ENCODE peak calls at places on chromosomes 2 and 18, in nine cellular contexts. A is BJ; V is H7; Q is activated T-helper 9 cell treated with anti-CD3 and anti-CD28 coated beads, Interleukin-2, amount 50 U/mL, for 16 hours; S is Calu3; N is MV-4-11; Z is Kasumi-1; T is stimulated activated CD4-positive, alpha-beta T cell treated with anti-CD3 and anti-CD28 coated beads, Interleukin-15, amount 100 ng/mL, for 24 hours; H is activated T-cell treated with anti-CD3 and anti-CD28 coated beads, Interleukin-2, amount 50 U/mL, for 72 hours. U is an unnamed sample.

GRCh38 chr2:44197806-44198205 is 29.1 kb downstream of the PPM1B start:
- DNase-seq in Q (no peak), T (no peak), A (no peak), S (no peak), H (no peak), N (no peak), V (no peak), Z (no peak), U (no peak)

GRCh38 chr2:85001595-85001994 is 30.6 kb downstream of the KCMF1 start:
- DNase-seq in S (no peak), Q (no peak), V (no peak), H (no peak), T (no peak), N (no peak), A (no peak), Z (no peak), U (no peak)

GRCh38 chr2:127431408-127432023 is 13.3 kb downstream of the PROC start:
- DNase-seq in A (no peak), V (no peak), N (no peak), S (no peak), Z (no peak), T (no peak), Q (no peak), H (no peak), U (no peak)

GRCh38 chr2:241559489-241560180 is 1.1 kb downstream of the BOK start:
- DNase-seq in T (peak), Z (no peak), V (peak), Q (no peak), H (no peak), N (no peak), S (peak), A (no peak), U (peak)

GRCh38 chr2:168156661-168157060 is 90.7 kb downstream of the STK39 start:
- DNase-seq in Z (no peak), V (no peak), N (no peak), A (peak), Q (no peak), S (no peak), T (no peak), H (no peak), U (no peak)

GRCh38 chr2:159798376-159798724 is 342 bp upstream of the CD302 start:
- DNase-seq in Z (no peak), H (no peak), Q (no peak), T (no peak), S (no peak), A (no peak), V (no peak), N (no peak), U (no peak)

GRCh38 chr18:48590678-48591077 is 51.8 kb downstream of the CTIF start:
- DNase-seq in Q (no peak), A (peak), N (no peak), S (no peak), H (no peak), T (no peak), V (no peak), Z (no peak), U (no peak)

GRCh38 chr18:59783138-59783537 is 85.9 kb upstream of the CCBE1 start:
- DNase-seq in V (peak), H (peak), S (peak), Q (no peak), Z (peak), N (no peak), A (no peak), T (peak), U (no peak)

GRCh38 chr2:45134726-45135125 is 125.5 kb upstream of the SIX2 start:
- DNase-seq in S (no peak), T (no peak), N (peak), H (no peak), A (no peak), Z (peak), V (no peak), Q (no peak), U (no peak)

GRCh38 chr2:160379399-160379798 is 114.2 kb downstream of the RBMS1 start:
- DNase-seq in Q (no peak), S (no peak), Z (no peak), A (peak), V (no peak), T (no peak), H (no peak), N (peak), U (no peak)

GRCh38 chr2:146004470-146004869 is 1484.6 kb upstream of the ZEB2 start:
- DNase-seq in T (no peak), A (peak), S (no peak), H (no peak), Z (no peak), N (no peak), Q (no peak), V (no peak), U (no peak)

GRCh38 chr18:11953113-11953512 is 28.2 kb upstream of the IMPA2 start:
- DNase-seq in A (no peak), T (no peak), H (no peak), Q (no peak), V (no peak), Z (no peak), S (no peak), N (peak), U (no peak)

GRCh38 chr18:7000484-7001096 is 117.0 kb downstream of the LAMA1 start:
- DNase-seq in S (no peak), Z (peak), N (no peak), A (no peak), H (no peak), V (peak), Q (no peak), T (no peak), U (no peak)

GRCh38 chr2:179593323-179593722 is 268.1 kb downstream of the ZNF385B start:
- DNase-seq in Z (no peak), N (no peak), T (no peak), Q (no peak), S (no peak), H (no peak), A (no peak), V (no peak), U (no peak)

GRCh38 chr2:71691747-71692455 is 238.5 kb downstream of the DYSF start:
- DNase-seq in Z (no peak), N (no peak), A (no peak), H (no peak), T (no peak), S (no peak), Q (no peak), V (no peak), U (no peak)

GRCh38 chr2:21467910-21468309 is 344.1 kb downstream of the TDRD15 start:
- DNase-seq in N (no peak), Z (no peak), A (no peak), H (no peak), T (no peak), Q (no peak), V (no peak), S (no peak), U (no peak)

GRCh38 chr2:47172156-47172921 is 17.2 kb upstream of the STPG4 start:
- DNase-seq in V (no peak), H (no peak), S (peak), A (no peak), Z (no peak), Q (no peak), T (no peak), N (no peak), U (no peak)

GRCh38 chr2:230906471-230907230 is 18.4 kb downstream of the GPR55 start:
- DNase-seq in Z (no peak), V (no peak), S (no peak), A (no peak), N (no peak), Q (no peak), T (no peak), H (no peak), U (peak)

GRCh38 chr2:68839260-68839833 is 31.9 kb downstream of the BMP10 start:
- DNase-seq in S (peak), Z (peak), V (peak), T (peak), H (peak), A (no peak), Q (no peak), N (peak), U (no peak)

GRCh38 chr2:46891956-46892553 is 23.6 kb downstream of the MCFD2 start:
- DNase-seq in T (no peak), Z (no peak), N (no peak), H (no peak), A (no peak), Q (no peak), V (no peak), S (no peak), U (no peak)

GRCh38 chr18:75544051-75544481 is 116.6 kb upstream of the SMIM21 start:
- DNase-seq in Z (no peak), A (no peak), Q (no peak), T (no peak), N (no peak), H (no peak), V (no peak), S (no peak), U (no peak)

GRCh38 chr2:128272586-128273468 is 45.8 kb downstream of the HS6ST1 start:
- DNase-seq in N (no peak), T (no peak), S (no peak), A (no peak), H (no peak), Q (no peak), V (peak), Z (no peak), U (no peak)

GRCh38 chr2:11762799-11763461 is 16.5 kb downstream of the LPIN1 start:
- DNase-seq in A (no peak), H (no peak), T (no peak), V (no peak), N (no peak), Z (no peak), S (no peak), Q (no peak), U (no peak)

GRCh38 chr2:159449504-159450124 is 163.1 kb upstream of the WDSUB1 start:
- DNase-seq in T (no peak), V (no peak), Q (no peak), Z (no peak), A (no peak), S (no peak), N (no peak), H (no peak), U (no peak)

GRCh38 chr2:217107480-217107879 is 247.6 kb upstream of the TNP1 start:
- DNase-seq in H (no peak), A (no peak), Z (peak), V (no peak), T (no peak), N (peak), S (no peak), Q (no peak), U (no peak)

GRCh38 chr2:26998323-26998722 is 27.9 kb downstream of the MAPRE3 start:
- DNase-seq in H (no peak), V (no peak), A (no peak), T (no peak), N (no peak), S (no peak), Q (no peak), Z (no peak), U (no peak)

GRCh38 chr2:225171350-225171749 is 129.1 kb upstream of the DOCK10 start:
- DNase-seq in S (no peak), N (peak), Z (no peak), T (no peak), Q (no peak), V (no peak), H (no peak), A (no peak), U (no peak)